ENCODE peak calls at places on chromosome 9, in ten cellular contexts. One of them, this sample, is unnamed. For H3K4me1, the result is how much of the 10 kb centered on the place peaks cover.

GRCh38 chr9:108444400-108445358 is 411.1 kb downstream of the ACTL7B start:
- DNase-seq in HCT116: peak
- DNase-seq in thyroid gland: no peak
- DNase-seq in CD4-positive, CD25-positive, alpha-beta regulatory T cell: no peak
- DNase-seq in lung: no peak
- DNase-seq in aorta: no peak
- DNase-seq in upper lobe of right lung: no peak
- DNase-seq in uterus: peak
- DNase-seq in astrocyte: peak
- DNase-seq in iPS DF 6.9: no peak
- DNase-seq in this sample: peak

GRCh38 chr9:27261517-27262211 is 35.3 kb downstream of the EQTN start:
- DNase-seq in HCT116: no peak
- DNase-seq in thyroid gland: peak
- DNase-seq in CD4-positive, CD25-positive, alpha-beta regulatory T cell: no peak
- DNase-seq in lung: no peak
- DNase-seq in aorta: no peak
- DNase-seq in upper lobe of right lung: no peak
- DNase-seq in uterus: no peak
- DNase-seq in astrocyte: peak
- DNase-seq in iPS DF 6.9: no peak
- DNase-seq in this sample: no peak

GRCh38 chr9:99296375-99296951 is 74.4 kb downstream of the SEC61B start:
- DNase-seq in HCT116: no peak
- DNase-seq in thyroid gland: peak
- DNase-seq in CD4-positive, CD25-positive, alpha-beta regulatory T cell: peak
- DNase-seq in lung: no peak
- DNase-seq in aorta: peak
- DNase-seq in upper lobe of right lung: peak
- DNase-seq in uterus: peak
- DNase-seq in astrocyte: no peak
- DNase-seq in iPS DF 6.9: no peak
- DNase-seq in this sample: no peak

GRCh38 chr9:7058539-7058938 is 300.8 kb downstream of the KDM4C start:
- DNase-seq in HCT116: no peak
- DNase-seq in thyroid gland: no peak
- DNase-seq in CD4-positive, CD25-positive, alpha-beta regulatory T cell: no peak
- DNase-seq in lung: no peak
- DNase-seq in aorta: no peak
- DNase-seq in upper lobe of right lung: no peak
- DNase-seq in uterus: no peak
- DNase-seq in astrocyte: peak
- DNase-seq in iPS DF 6.9: no peak
- DNase-seq in this sample: no peak

GRCh38 chr9:114607671-114608524 is 3.2 kb upstream of the TMEM268 start:
- DNase-seq in HCT116: no peak
- DNase-seq in thyroid gland: no peak
- DNase-seq in CD4-positive, CD25-positive, alpha-beta regulatory T cell: no peak
- DNase-seq in lung: no peak
- DNase-seq in aorta: no peak
- DNase-seq in upper lobe of right lung: no peak
- DNase-seq in uterus: no peak
- DNase-seq in astrocyte: no peak
- DNase-seq in iPS DF 6.9: no peak
- DNase-seq in this sample: no peak

GRCh38 chr9:34400686-34401602 is 24.2 kb upstream of the MYORG start:
- DNase-seq in HCT116: no peak
- DNase-seq in thyroid gland: no peak
- DNase-seq in CD4-positive, CD25-positive, alpha-beta regulatory T cell: no peak
- DNase-seq in lung: no peak
- DNase-seq in aorta: no peak
- DNase-seq in upper lobe of right lung: no peak
- DNase-seq in uterus: no peak
- DNase-seq in astrocyte: no peak
- DNase-seq in iPS DF 6.9: no peak
- DNase-seq in this sample: no peak

GRCh38 chr9:79707589-79707988 is 135.8 kb downstream of the TLE4 start:
- DNase-seq in HCT116: no peak
- DNase-seq in thyroid gland: no peak
- DNase-seq in CD4-positive, CD25-positive, alpha-beta regulatory T cell: no peak
- DNase-seq in lung: no peak
- DNase-seq in aorta: no peak
- DNase-seq in upper lobe of right lung: no peak
- DNase-seq in uterus: no peak
- DNase-seq in astrocyte: no peak
- DNase-seq in iPS DF 6.9: no peak
- DNase-seq in this sample: no peak

GRCh38 chr9:78298046-78298511 is 1.2 kb downstream of the PSAT1 start:
- DNase-seq in HCT116: no peak
- DNase-seq in thyroid gland: no peak
- DNase-seq in CD4-positive, CD25-positive, alpha-beta regulatory T cell: no peak
- DNase-seq in lung: no peak
- DNase-seq in aorta: no peak
- DNase-seq in upper lobe of right lung: no peak
- DNase-seq in uterus: no peak
- DNase-seq in astrocyte: no peak
- DNase-seq in iPS DF 6.9: no peak
- DNase-seq in this sample: no peak

GRCh38 chr9:136050706-136051567 is 44.2 kb downstream of the NACC2 start:
- DNase-seq in HCT116: no peak
- DNase-seq in thyroid gland: no peak
- DNase-seq in CD4-positive, CD25-positive, alpha-beta regulatory T cell: no peak
- DNase-seq in lung: no peak
- DNase-seq in aorta: peak
- DNase-seq in upper lobe of right lung: peak
- DNase-seq in uterus: no peak
- DNase-seq in astrocyte: no peak
- DNase-seq in iPS DF 6.9: no peak
- DNase-seq in this sample: no peak

GRCh38 chr9:114908104-114908621 is 22.2 kb downstream of the TNFSF8 start:
- DNase-seq in HCT116: peak
- DNase-seq in thyroid gland: peak
- DNase-seq in CD4-positive, CD25-positive, alpha-beta regulatory T cell: no peak
- DNase-seq in lung: no peak
- DNase-seq in aorta: no peak
- DNase-seq in upper lobe of right lung: no peak
- DNase-seq in uterus: no peak
- DNase-seq in astrocyte: peak
- DNase-seq in iPS DF 6.9: no peak
- DNase-seq in this sample: peak

GRCh38 chr9:9174358-9174757 is 1374.8 kb upstream of the DMAC1 start:
- DNase-seq in HCT116: no peak
- DNase-seq in thyroid gland: no peak
- DNase-seq in CD4-positive, CD25-positive, alpha-beta regulatory T cell: no peak
- DNase-seq in lung: no peak
- DNase-seq in aorta: no peak
- DNase-seq in upper lobe of right lung: no peak
- DNase-seq in uterus: no peak
- DNase-seq in astrocyte: no peak
- DNase-seq in iPS DF 6.9: no peak
- DNase-seq in this sample: no peak

GRCh38 chr9:116891438-116891837 is 204.3 kb downstream of the TRIM32 start:
- DNase-seq in HCT116: no peak
- DNase-seq in thyroid gland: no peak
- DNase-seq in CD4-positive, CD25-positive, alpha-beta regulatory T cell: no peak
- DNase-seq in lung: no peak
- DNase-seq in aorta: no peak
- DNase-seq in upper lobe of right lung: no peak
- DNase-seq in uterus: no peak
- DNase-seq in astrocyte: no peak
- DNase-seq in iPS DF 6.9: no peak
- DNase-seq in this sample: no peak

GRCh38 chr9:86675805-86676204 is 271.5 kb downstream of the GAS1 start:
- DNase-seq in HCT116: no peak
- DNase-seq in thyroid gland: no peak
- DNase-seq in CD4-positive, CD25-positive, alpha-beta regulatory T cell: no peak
- DNase-seq in lung: no peak
- DNase-seq in aorta: no peak
- DNase-seq in upper lobe of right lung: no peak
- DNase-seq in uterus: no peak
- DNase-seq in astrocyte: no peak
- DNase-seq in iPS DF 6.9: no peak
- DNase-seq in this sample: no peak

GRCh38 chr9:21856301-21857094 is 54.1 kb downstream of the MTAP start:
- DNase-seq in HCT116: no peak
- DNase-seq in thyroid gland: no peak
- DNase-seq in CD4-positive, CD25-positive, alpha-beta regulatory T cell: no peak
- DNase-seq in lung: no peak
- DNase-seq in aorta: no peak
- DNase-seq in upper lobe of right lung: no peak
- DNase-seq in uterus: no peak
- DNase-seq in astrocyte: no peak
- DNase-seq in iPS DF 6.9: no peak
- DNase-seq in this sample: no peak

GRCh38 chr9:75123696-75124095 is 35.4 kb downstream of the OSTF1 start:
- DNase-seq in HCT116: no peak
- DNase-seq in thyroid gland: no peak
- DNase-seq in CD4-positive, CD25-positive, alpha-beta regulatory T cell: no peak
- DNase-seq in lung: no peak
- DNase-seq in aorta: no peak
- DNase-seq in upper lobe of right lung: no peak
- DNase-seq in uterus: no peak
- DNase-seq in astrocyte: no peak
- DNase-seq in iPS DF 6.9: no peak
- DNase-seq in this sample: no peak

GRCh38 chr9:128828719-128829452 is 708 bp downstream of the SPOUT1 start:
- DNase-seq in HCT116: no peak
- DNase-seq in thyroid gland: no peak
- DNase-seq in CD4-positive, CD25-positive, alpha-beta regulatory T cell: no peak
- DNase-seq in lung: no peak
- DNase-seq in aorta: peak
- DNase-seq in upper lobe of right lung: no peak
- DNase-seq in uterus: no peak
- DNase-seq in astrocyte: no peak
- DNase-seq in iPS DF 6.9: no peak
- DNase-seq in this sample: no peak

GRCh38 chr9:95029251-95029650 is 288.3 kb downstream of the FANCC start:
- DNase-seq in HCT116: no peak
- DNase-seq in thyroid gland: no peak
- DNase-seq in CD4-positive, CD25-positive, alpha-beta regulatory T cell: no peak
- DNase-seq in lung: no peak
- DNase-seq in aorta: no peak
- DNase-seq in upper lobe of right lung: no peak
- DNase-seq in uterus: no peak
- DNase-seq in astrocyte: no peak
- DNase-seq in iPS DF 6.9: no peak
- DNase-seq in this sample: no peak

GRCh38 chr9:35776018-35776417 is 15.4 kb upstream of the NPR2 start:
- DNase-seq in HCT116: no peak
- DNase-seq in thyroid gland: no peak
- DNase-seq in CD4-positive, CD25-positive, alpha-beta regulatory T cell: no peak
- DNase-seq in lung: no peak
- DNase-seq in aorta: no peak
- DNase-seq in upper lobe of right lung: no peak
- DNase-seq in uterus: no peak
- DNase-seq in astrocyte: no peak
- DNase-seq in iPS DF 6.9: no peak
- DNase-seq in this sample: no peak
- H3K4me1 ChIP-seq in HCT116: under half
- H3K4me1 ChIP-seq in thyroid gland: under half
- H3K4me1 ChIP-seq in CD4-positive, CD25-positive, alpha-beta regulatory T cell: under half
- H3K4me1 ChIP-seq in lung: under half
- H3K4me1 ChIP-seq in aorta: under half
- H3K4me1 ChIP-seq in upper lobe of right lung: under half
- H3K4me1 ChIP-seq in uterus: under half
- H3K4me1 ChIP-seq in astrocyte: under half
- H3K4me1 ChIP-seq in iPS DF 6.9: under half
- H3K4me1 ChIP-seq in this sample: under half

GRCh38 chr9:4146293-4146692 is 153.6 kb downstream of the GLIS3 start:
- DNase-seq in HCT116: no peak
- DNase-seq in thyroid gland: no peak
- DNase-seq in CD4-positive, CD25-positive, alpha-beta regulatory T cell: no peak
- DNase-seq in lung: no peak
- DNase-seq in aorta: no peak
- DNase-seq in upper lobe of right lung: no peak
- DNase-seq in uterus: no peak
- DNase-seq in astrocyte: no peak
- DNase-seq in iPS DF 6.9: no peak
- DNase-seq in this sample: no peak

GRCh38 chr9:4144869-4145268 is 155.0 kb downstream of the GLIS3 start:
- DNase-seq in HCT116: no peak
- DNase-seq in thyroid gland: no peak
- DNase-seq in CD4-positive, CD25-positive, alpha-beta regulatory T cell: no peak
- DNase-seq in lung: no peak
- DNase-seq in aorta: no peak
- DNase-seq in upper lobe of right lung: no peak
- DNase-seq in uterus: no peak
- DNase-seq in astrocyte: no peak
- DNase-seq in iPS DF 6.9: no peak
- DNase-seq in this sample: peak

GRCh38 chr9:4145482-4145881 is 154.4 kb downstream of the GLIS3 start:
- DNase-seq in HCT116: no peak
- DNase-seq in thyroid gland: no peak
- DNase-seq in CD4-positive, CD25-positive, alpha-beta regulatory T cell: no peak
- DNase-seq in lung: no peak
- DNase-seq in aorta: no peak
- DNase-seq in upper lobe of right lung: no peak
- DNase-seq in uterus: no peak
- DNase-seq in astrocyte: no peak
- DNase-seq in iPS DF 6.9: no peak
- DNase-seq in this sample: no peak

GRCh38 chr9:4141201-4141750 is 158.6 kb downstream of the GLIS3 start:
- DNase-seq in HCT116: no peak
- DNase-seq in thyroid gland: no peak
- DNase-seq in CD4-positive, CD25-positive, alpha-beta regulatory T cell: no peak
- DNase-seq in lung: no peak
- DNase-seq in aorta: no peak
- DNase-seq in upper lobe of right lung: no peak
- DNase-seq in uterus: no peak
- DNase-seq in astrocyte: peak
- DNase-seq in iPS DF 6.9: no peak
- DNase-seq in this sample: no peak

GRCh38 chr9:4143951-4144717 is 155.7 kb downstream of the GLIS3 start:
- DNase-seq in HCT116: no peak
- DNase-seq in thyroid gland: no peak
- DNase-seq in CD4-positive, CD25-positive, alpha-beta regulatory T cell: no peak
- DNase-seq in lung: no peak
- DNase-seq in aorta: no peak
- DNase-seq in upper lobe of right lung: no peak
- DNase-seq in uterus: no peak
- DNase-seq in astrocyte: peak
- DNase-seq in iPS DF 6.9: no peak
- DNase-seq in this sample: no peak
- H3K27ac ChIP-seq in HCT116: no peak
- H3K27ac ChIP-seq in thyroid gland: no peak
- H3K27ac ChIP-seq in CD4-positive, CD25-positive, alpha-beta regulatory T cell: no peak
- H3K27ac ChIP-seq in lung: no peak
- H3K27ac ChIP-seq in aorta: peak
- H3K27ac ChIP-seq in upper lobe of right lung: no peak
- H3K27ac ChIP-seq in uterus: peak
- H3K27ac ChIP-seq in astrocyte: peak
- H3K27ac ChIP-seq in iPS DF 6.9: no peak
- H3K27ac ChIP-seq in this sample: peak

GRCh38 chr9:121353246-121353975 is 16.6 kb downstream of the STOM start:
- DNase-seq in HCT116: no peak
- DNase-seq in thyroid gland: no peak
- DNase-seq in CD4-positive, CD25-positive, alpha-beta regulatory T cell: peak
- DNase-seq in lung: no peak
- DNase-seq in aorta: no peak
- DNase-seq in upper lobe of right lung: no peak
- DNase-seq in uterus: no peak
- DNase-seq in astrocyte: no peak
- DNase-seq in iPS DF 6.9: no peak
- DNase-seq in this sample: no peak
- H3K4me1 ChIP-seq in HCT116: under half
- H3K4me1 ChIP-seq in thyroid gland: under half
- H3K4me1 ChIP-seq in CD4-positive, CD25-positive, alpha-beta regulatory T cell: under half
- H3K4me1 ChIP-seq in lung: under half
- H3K4me1 ChIP-seq in aorta: under half
- H3K4me1 ChIP-seq in upper lobe of right lung: half or more
- H3K4me1 ChIP-seq in uterus: under half
- H3K4me1 ChIP-seq in astrocyte: under half
- H3K4me1 ChIP-seq in iPS DF 6.9: under half
- H3K4me1 ChIP-seq in this sample: under half

GRCh38 chr9:4686584-4686983 is 7.2 kb downstream of the CDC37L1 start:
- DNase-seq in HCT116: no peak
- DNase-seq in thyroid gland: no peak
- DNase-seq in CD4-positive, CD25-positive, alpha-beta regulatory T cell: no peak
- DNase-seq in lung: no peak
- DNase-seq in aorta: no peak
- DNase-seq in upper lobe of right lung: no peak
- DNase-seq in uterus: no peak
- DNase-seq in astrocyte: no peak
- DNase-seq in iPS DF 6.9: no peak
- DNase-seq in this sample: no peak
- H3K27ac ChIP-seq in HCT116: no peak
- H3K27ac ChIP-seq in thyroid gland: no peak
- H3K27ac ChIP-seq in CD4-positive, CD25-positive, alpha-beta regulatory T cell: no peak
- H3K27ac ChIP-seq in lung: no peak
- H3K27ac ChIP-seq in aorta: peak
- H3K27ac ChIP-seq in upper lobe of right lung: no peak
- H3K27ac ChIP-seq in uterus: no peak
- H3K27ac ChIP-seq in astrocyte: no peak
- H3K27ac ChIP-seq in iPS DF 6.9: no peak
- H3K27ac ChIP-seq in this sample: no peak